ENCODE peak calls at places on chromosomes 4 and X, in five cellular contexts. B is CD4-positive, alpha-beta memory T cell; W is A549; U is stomach; N is skeletal muscle cell. R is an unnamed sample.

GRCh38 chr4:184979461-184980124 is 38.7 kb upstream of the HELT start:
- DNase-seq in W (no peak), U (no peak), N (no peak), B (no peak), R (no peak)

GRCh38 chrX:129876734-129877395 is 29.1 kb upstream of the UTP14A start:
- DNase-seq in N (peak), U (no peak), B (no peak), W (peak), R (no peak)

GRCh38 chr4:127856485-127857447 is 23.9 kb upstream of the PLK4 start:
- DNase-seq in U (no peak), N (peak), W (no peak), B (no peak), R (no peak)

GRCh38 chr4:110877728-110878382 is 255.0 kb upstream of the PITX2 start:
- DNase-seq in U (no peak), W (no peak), B (no peak), N (no peak), R (no peak)

GRCh38 chr4:32624943-32625603 is 1904.9 kb downstream of the PCDH7 start:
- DNase-seq in U (no peak), W (no peak), N (peak), B (no peak), R (no peak)

GRCh38 chrX:56068274-56068758 is 163.8 kb upstream of the KLF8 start:
- DNase-seq in B (peak), U (no peak), N (no peak), W (no peak), R (no peak)

GRCh38 chr4:136754810-136755530 is 777.3 kb downstream of the PCDH18 start:
- DNase-seq in W (no peak), U (no peak), N (no peak), B (no peak), R (no peak)

GRCh38 chr4:31370866-31371465 is 650.8 kb downstream of the PCDH7 start:
- DNase-seq in U (no peak), B (peak), W (peak), N (no peak), R (peak)

GRCh38 chr4:46922205-46922604 is 13.2 kb upstream of the COX7B2 start:
- DNase-seq in U (no peak), B (no peak), W (no peak), N (no peak), R (no peak)

GRCh38 chr4:27149541-27150212 is 289.0 kb downstream of the STIM2 start:
- DNase-seq in N (peak), W (no peak), U (no peak), B (no peak), R (no peak)

DNA sequence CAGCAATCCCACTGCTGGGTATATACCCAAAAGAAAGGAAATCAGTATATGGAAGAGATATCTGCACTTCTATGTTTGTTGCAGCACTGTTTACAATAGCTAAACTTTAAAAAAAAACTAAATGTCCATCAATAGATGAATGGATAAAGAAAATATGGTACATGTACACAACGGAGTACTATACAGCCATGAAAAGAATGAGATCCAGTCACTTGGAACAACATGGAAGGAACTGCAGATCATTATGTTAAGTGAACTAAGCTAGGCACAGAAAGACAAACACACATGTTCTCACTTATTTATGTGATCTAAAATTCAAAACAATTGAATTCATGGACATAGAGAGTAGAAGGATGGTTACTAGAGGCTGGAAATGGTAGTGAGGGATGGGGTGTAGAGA is 400.7 kb downstream of the ZNF674 start:
- DNase-seq in N (no peak), U (no peak), B (no peak), W (no peak), R (no peak)
- H3K4me3 ChIP-seq in N (no peak), U (no peak), B (no peak), W (no peak), R (no peak)

GRCh38 chr4:108244576-108244975 is 75.8 kb upstream of the LEF1 start:
- DNase-seq in B (no peak), U (no peak), N (no peak), W (no peak), R (no peak)
- H3K4me3 ChIP-seq in B (no peak), U (no peak), N (no peak), W (no peak), R (no peak)

DNA sequence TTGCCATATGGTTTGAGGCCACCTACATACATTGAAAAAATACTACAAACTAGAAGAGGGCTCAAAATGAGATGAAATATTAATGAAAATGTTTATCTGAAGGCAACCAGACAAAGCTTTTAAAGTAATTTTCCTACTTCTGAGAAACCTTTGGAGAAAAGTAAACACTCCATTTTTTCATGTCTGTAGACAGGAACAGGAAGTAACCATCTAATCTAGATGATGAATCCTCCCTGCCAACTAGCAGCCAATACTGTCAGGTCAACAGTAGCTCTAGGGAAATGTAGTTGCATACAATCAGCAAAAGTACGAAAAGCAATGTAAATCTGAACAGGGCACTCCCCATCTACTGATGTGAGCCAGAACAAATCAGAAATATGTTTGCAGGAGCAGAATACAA is 49.0 kb downstream of the AMMECR1 start:
- DNase-seq in W (no peak), N (no peak), U (no peak), B (peak), R (no peak)
- H3K4me3 ChIP-seq in W (no peak), N (no peak), U (no peak), B (no peak), R (no peak)

GRCh38 chrX:107563851-107564250 is 64.5 kb upstream of the PRPS1 start:
- DNase-seq in U (no peak), B (no peak), N (no peak), W (no peak), R (no peak)

GRCh38 chrX:107565005-107565404 is 63.3 kb upstream of the PRPS1 start:
- DNase-seq in U (no peak), N (no peak), B (no peak), W (no peak), R (no peak)

GRCh38 chrX:107566603-107567262 is 61.6 kb upstream of the PRPS1 start:
- DNase-seq in B (no peak), N (no peak), U (no peak), W (no peak), R (no peak)

GRCh38 chrX:107567370-107567769 is 60.9 kb upstream of the PRPS1 start:
- DNase-seq in U (no peak), B (no peak), W (no peak), N (no peak), R (no peak)

DNA sequence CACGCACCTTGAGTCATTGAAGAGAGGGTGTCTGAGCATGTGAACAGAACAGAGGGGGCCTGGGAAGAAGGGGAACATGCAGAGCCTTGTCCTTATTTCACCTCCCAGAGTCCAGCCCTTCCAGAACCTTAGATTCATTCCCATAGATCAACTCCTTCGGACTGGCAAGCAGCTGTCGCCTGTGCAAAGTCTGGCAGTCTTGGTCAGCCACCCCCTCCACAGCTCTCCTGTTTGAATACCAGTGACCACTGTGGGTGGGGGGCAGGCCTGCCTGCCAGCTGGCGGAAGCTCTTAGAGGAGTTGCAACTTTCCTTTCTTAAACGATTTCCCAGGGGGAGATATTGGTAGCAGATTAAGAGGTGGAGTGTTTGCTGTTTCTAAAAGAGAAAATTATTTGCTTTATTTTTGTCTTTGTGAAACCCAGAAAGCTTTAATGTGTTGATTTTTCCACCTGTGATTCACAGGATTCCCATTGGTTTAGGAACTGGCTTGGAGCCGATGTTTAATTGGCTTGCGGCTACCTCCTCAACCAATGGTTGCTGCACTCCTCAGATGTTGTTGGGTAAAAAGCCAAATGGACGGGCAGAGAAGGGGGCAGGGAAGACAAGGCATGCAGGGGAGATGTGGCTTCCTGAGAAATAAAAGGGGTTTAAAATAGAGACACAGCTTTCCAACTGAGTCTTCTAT is 62.3 kb upstream of the PRPS1 start:
- DNase-seq in B (no peak), U (peak), W (peak), N (no peak), R (no peak)
- H3K4me3 ChIP-seq in B (no peak), U (no peak), W (no peak), N (no peak), R (no peak)

R was measured in Panc1.